ENCODE peak calls at places on chromosomes 16 and 17, in seven cellular contexts. One of them, this sample, is unnamed.

GRCh38 chr17:54256530-54256929 is 433.8 kb downstream of the KIF2B start:
- DNase-seq in ELR: no peak
- DNase-seq in Caki2: no peak
- DNase-seq in left ventricle myocardium inferior: no peak
- DNase-seq in amygdala: no peak
- DNase-seq in AG08395: no peak
- DNase-seq in T follicular helper cell: no peak
- DNase-seq in this sample: no peak

GRCh38 chr16:11224096-11224893 is 31.7 kb downstream of the SOCS1 start:
- DNase-seq in ELR: no peak
- DNase-seq in Caki2: no peak
- DNase-seq in left ventricle myocardium inferior: peak
- DNase-seq in amygdala: no peak
- DNase-seq in AG08395: peak
- DNase-seq in T follicular helper cell: peak
- DNase-seq in this sample: no peak

GRCh38 chr16:19864566-19864965 is 20.1 kb downstream of the GPRC5B start:
- DNase-seq in ELR: no peak
- DNase-seq in Caki2: no peak
- DNase-seq in left ventricle myocardium inferior: peak
- DNase-seq in amygdala: no peak
- DNase-seq in AG08395: no peak
- DNase-seq in T follicular helper cell: no peak
- DNase-seq in this sample: no peak

GRCh38 chr17:8649157-8650118 is 18.9 kb upstream of the MYH10 start:
- DNase-seq in ELR: peak
- DNase-seq in Caki2: no peak
- DNase-seq in left ventricle myocardium inferior: no peak
- DNase-seq in amygdala: no peak
- DNase-seq in AG08395: peak
- DNase-seq in T follicular helper cell: no peak
- DNase-seq in this sample: peak

GRCh38 chr16:81457326-81458133 is 12.9 kb downstream of the CMIP start:
- DNase-seq in ELR: peak
- DNase-seq in Caki2: peak
- DNase-seq in left ventricle myocardium inferior: no peak
- DNase-seq in amygdala: no peak
- DNase-seq in AG08395: peak
- DNase-seq in T follicular helper cell: no peak
- DNase-seq in this sample: peak

GRCh38 chr16:50467943-50468748 is 80.0 kb upstream of the NKD1 start:
- DNase-seq in ELR: peak
- DNase-seq in Caki2: no peak
- DNase-seq in left ventricle myocardium inferior: no peak
- DNase-seq in amygdala: peak
- DNase-seq in AG08395: peak
- DNase-seq in T follicular helper cell: no peak
- DNase-seq in this sample: peak

GRCh38 chr16:87822002-87822390 is 47.3 kb downstream of the SLC7A5 start:
- DNase-seq in ELR: no peak
- DNase-seq in Caki2: no peak
- DNase-seq in left ventricle myocardium inferior: no peak
- DNase-seq in amygdala: no peak
- DNase-seq in AG08395: no peak
- DNase-seq in T follicular helper cell: no peak
- DNase-seq in this sample: no peak

GRCh38 chr17:28841901-28842281 is 699 bp downstream of the FAM222B start:
- DNase-seq in ELR: no peak
- DNase-seq in Caki2: no peak
- DNase-seq in left ventricle myocardium inferior: no peak
- DNase-seq in amygdala: no peak
- DNase-seq in AG08395: no peak
- DNase-seq in T follicular helper cell: no peak
- DNase-seq in this sample: no peak

GRCh38 chr17:18025596-18026407 is 13.2 kb downstream of the ATPAF2 start:
- DNase-seq in ELR: peak
- DNase-seq in Caki2: no peak
- DNase-seq in left ventricle myocardium inferior: no peak
- DNase-seq in amygdala: no peak
- DNase-seq in AG08395: peak
- DNase-seq in T follicular helper cell: no peak
- DNase-seq in this sample: peak

This sample was measured in foreskin fibroblast.